ENCODE peak calls at places on chromosomes 7 and 10, in six cellular contexts. D is esophagus squamous epithelium; Q is mammary epithelial cell; M is naive thymus-derived CD4-positive, alpha-beta T cell; H is breast epithelium; P is MM.1S. W is an unnamed sample. For H3K4me1, the result is how much of the 10 kb centered on the place peaks cover.

GRCh38 chr7:82467020-82467419 is 23.4 kb upstream of the CACNA2D1 start:
- DNase-seq in D (no peak), Q (no peak), M (no peak), H (no peak), P (no peak), W (no peak)

GRCh38 chr10:23157691-23158369 is 34.3 kb upstream of the PTF1A start:
- DNase-seq in D (no peak), Q (peak), M (no peak), H (no peak), P (peak), W (no peak)

GRCh38 chr7:77223261-77223660 is 23.6 kb upstream of the FGL2 start:
- DNase-seq in D (no peak), Q (no peak), M (no peak), H (no peak), P (no peak), W (no peak)

GRCh38 chr10:120145107-120145506 is 252.6 kb downstream of the SEC23IP start:
- DNase-seq in D (no peak), Q (no peak), M (no peak), H (no peak), P (no peak), W (no peak)

GRCh38 chr10:116105259-116105658 is 167.7 kb downstream of the GFRA1 start:
- DNase-seq in D (no peak), Q (no peak), M (no peak), H (no peak), P (no peak), W (no peak)

GRCh38 chr10:34029455-34029854 is 695.0 kb upstream of the NRP1 start:
- DNase-seq in D (no peak), Q (no peak), M (no peak), H (no peak), P (no peak), W (no peak)

GRCh38 chr10:98242823-98243222 is 25.2 kb downstream of the LOXL4 start:
- DNase-seq in D (no peak), Q (no peak), M (no peak), H (no peak), P (no peak), W (no peak)

GRCh38 chr7:149223746-149224145 is 15.7 kb upstream of the ZNF212 start:
- DNase-seq in D (no peak), Q (no peak), M (no peak), H (no peak), P (no peak), W (no peak)

GRCh38 chr7:123649956-123650355 is 5.7 kb upstream of the LMOD2 start:
- DNase-seq in D (no peak), Q (peak), M (no peak), H (no peak), P (no peak), W (no peak)

GRCh38 chr10:123884907-123885381 is 6.7 kb downstream of the CPXM2 start:
- DNase-seq in D (no peak), Q (no peak), M (no peak), H (no peak), P (no peak), W (peak)

GRCh38 chr7:39096220-39096619 is 118.5 kb downstream of the POU6F2 start:
- DNase-seq in D (no peak), Q (no peak), M (no peak), H (no peak), P (no peak), W (no peak)

GRCh38 chr7:5574770-5575269 is 151.2 kb upstream of the TNRC18 start:
- DNase-seq in D (no peak), Q (no peak), M (no peak), H (no peak), P (no peak), W (no peak)

GRCh38 chr7:39606941-39607340 is 16.4 kb upstream of the RALA start:
- DNase-seq in D (no peak), Q (no peak), M (no peak), H (no peak), P (no peak), W (no peak)

GRCh38 chr7:79664884-79665676 is 211.6 kb upstream of the MAGI2 start:
- DNase-seq in D (no peak), Q (no peak), M (no peak), H (no peak), P (no peak), W (no peak)

GRCh38 chr7:101924171-101924570 is 106.7 kb downstream of the CUX1 start:
- DNase-seq in D (no peak), Q (no peak), M (no peak), H (no peak), P (no peak), W (peak)

GRCh38 chr10:28370107-28370835 is 67.4 kb upstream of the MPP7 start:
- DNase-seq in D (no peak), Q (no peak), M (no peak), H (no peak), P (no peak), W (no peak)

GRCh38 chr10:28367419-28367818 is 64.6 kb upstream of the MPP7 start:
- DNase-seq in D (no peak), Q (no peak), M (no peak), H (no peak), P (no peak), W (no peak)

GRCh38 chr10:28365840-28366239 is 63.0 kb upstream of the MPP7 start:
- DNase-seq in D (no peak), Q (no peak), M (no peak), H (no peak), P (no peak), W (no peak)

GRCh38 chr10:28367865-28368541 is 65.1 kb upstream of the MPP7 start:
- DNase-seq in D (no peak), Q (no peak), M (no peak), H (no peak), P (peak), W (no peak)

DNA sequence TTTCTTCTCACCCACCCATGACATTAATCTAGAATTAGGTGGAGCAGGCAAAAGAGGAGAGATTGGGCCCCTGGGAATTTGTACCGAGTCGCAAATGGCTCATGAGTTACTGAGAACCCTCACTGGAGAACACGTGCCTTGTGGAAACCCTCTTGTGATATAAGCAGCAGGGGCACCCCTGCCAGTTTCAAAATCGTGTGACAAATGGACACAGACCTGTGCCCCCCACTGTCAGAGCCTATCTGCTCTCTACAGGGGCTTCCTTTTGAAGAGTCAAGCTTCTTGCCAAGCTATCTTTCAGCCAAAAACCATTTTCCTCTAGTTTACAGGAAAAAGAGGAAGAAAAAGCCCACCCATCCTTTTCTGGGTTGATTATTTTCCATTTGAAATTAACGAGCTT is 64.1 kb upstream of the MPP7 start:
- DNase-seq in D (no peak), Q (no peak), M (no peak), H (no peak), P (no peak), W (no peak)
- H3K4me1 ChIP-seq in D (under half), Q (under half), M (under half), H (under half), P (under half), W (under half)

DNA sequence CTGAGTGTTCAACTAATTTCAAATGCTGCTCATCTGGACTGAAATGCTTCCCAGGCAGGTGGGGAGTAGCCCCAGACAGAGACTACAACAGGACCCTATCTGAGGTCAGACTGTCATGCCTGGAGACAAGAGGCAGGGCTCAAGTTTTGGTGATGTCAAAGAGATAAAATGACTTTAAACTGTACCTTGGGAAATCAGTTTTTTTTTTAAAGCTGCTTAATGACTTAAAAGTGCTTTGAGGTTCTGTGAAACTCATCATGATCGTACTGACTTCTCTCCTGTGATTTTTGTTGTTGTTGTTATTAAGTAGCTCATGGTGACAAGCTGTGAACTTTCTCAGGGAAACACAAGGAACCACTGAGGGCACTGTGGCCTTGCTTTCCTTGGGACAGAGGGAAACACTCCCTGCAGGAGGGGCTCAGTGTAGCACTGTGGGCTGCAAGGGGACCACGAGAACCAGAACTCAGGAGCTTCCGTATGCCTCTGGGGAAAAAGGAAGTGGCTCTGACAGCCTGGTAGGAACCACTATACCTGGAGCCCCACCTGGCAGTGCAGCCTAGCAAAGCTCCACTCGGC is 9.5 kb downstream of the HIPK2 start:
- DNase-seq in D (no peak), Q (no peak), M (no peak), H (no peak), P (peak), W (no peak)
- H3K4me1 ChIP-seq in D (under half), Q (under half), M (under half), H (under half), P (half or more), W (under half)

DNA sequence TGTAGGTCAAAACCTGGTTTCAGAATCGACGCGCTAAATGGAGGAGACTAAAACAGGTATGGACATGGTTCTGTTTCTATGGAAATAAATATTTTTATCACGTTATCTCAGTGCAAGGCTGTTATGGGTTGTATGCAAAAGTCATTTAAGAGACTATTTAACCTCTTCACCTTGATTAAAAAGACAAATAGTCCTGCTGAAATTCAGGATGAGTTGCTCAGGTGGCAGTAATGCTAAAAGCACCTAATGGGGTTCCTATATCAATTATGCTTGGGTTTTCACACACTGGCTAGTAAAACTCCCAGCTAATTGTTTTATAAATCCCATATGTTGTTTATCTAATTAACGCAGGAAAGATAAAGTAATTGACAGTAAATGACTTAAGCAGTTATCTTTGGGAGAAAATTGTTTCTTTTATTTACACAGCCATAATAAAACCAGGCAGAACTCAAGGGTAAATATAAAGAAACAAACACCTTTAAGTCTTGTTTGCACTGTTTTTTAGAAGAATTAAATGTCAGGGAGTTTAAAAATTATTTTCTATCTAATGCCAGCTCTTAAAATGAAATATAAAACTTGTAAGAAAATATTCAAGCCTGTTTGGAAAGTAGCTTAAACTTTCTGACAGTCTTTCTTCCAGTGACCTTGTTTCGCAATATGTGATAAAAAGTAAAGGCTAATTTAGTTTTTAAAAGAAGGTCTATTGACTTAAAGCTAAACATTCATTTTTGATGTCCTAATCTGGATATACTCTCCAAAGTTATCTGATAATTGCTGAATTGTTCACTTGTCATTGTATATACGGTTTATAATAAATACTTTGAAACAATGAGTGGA is 3.2 kb downstream of the HHEX start:
- DNase-seq in D (no peak), Q (no peak), M (no peak), H (no peak), P (no peak), W (no peak)
- H3K4me1 ChIP-seq in D (under half), Q (under half), M (under half), H (under half), P (under half), W (under half)

GRCh38 chr7:157292770-157293412 is 43.9 kb upstream of the DNAJB6 start:
- DNase-seq in D (no peak), Q (peak), M (no peak), H (no peak), P (no peak), W (no peak)
- H3K4me1 ChIP-seq in D (under half), Q (under half), M (under half), H (under half), P (under half), W (under half)